ENCODE peak calls at places on chromosomes 1 and 21, in eight cellular contexts. K is AG10803; U is Calu3; V is tibial nerve; P is AG09309; D is upper lobe of right lung; A is retinal pigment epithelial cell; E is activated CD8-positive, alpha-beta T cell treated with anti-CD3 and anti-CD28 coated beads for 36 hours. B is an unnamed sample.

GRCh38 chr1:232868793-232869491 is 63.7 kb downstream of the MAP10 start:
- DNase-seq in K (peak), U (peak), V (peak), P (peak), D (no peak), A (peak), E (no peak), B (peak)

GRCh38 chr21:34933609-34934345 is 115.3 kb downstream of the RUNX1 start:
- DNase-seq in K (no peak), U (no peak), V (no peak), P (no peak), D (no peak), A (no peak), E (peak), B (no peak)

GRCh38 chr1:40844079-40844478 is 18.1 kb downstream of the CITED4 start:
- DNase-seq in K (no peak), U (no peak), V (no peak), P (no peak), D (no peak), A (no peak), E (no peak), B (no peak)

GRCh38 chr1:234434706-234435105 is 44.3 kb downstream of the TARBP1 start:
- DNase-seq in K (no peak), U (no peak), V (no peak), P (no peak), D (no peak), A (no peak), E (no peak), B (no peak)

GRCh38 chr1:110630770-110631663 is 24.9 kb upstream of the KCNA2 start:
- DNase-seq in K (peak), U (peak), V (no peak), P (no peak), D (peak), A (no peak), E (peak), B (peak)

GRCh38 chr1:225896937-225897549 is 8.1 kb upstream of the LEFTY1 start:
- DNase-seq in K (no peak), U (peak), V (no peak), P (no peak), D (no peak), A (no peak), E (peak), B (no peak)

GRCh38 chr21:46153259-46154154 is 1.9 kb downstream of the FTCD start:
- DNase-seq in K (peak), U (peak), V (peak), P (no peak), D (peak), A (no peak), E (peak), B (peak)

GRCh38 chr1:2121071-2121691 is 71.0 kb downstream of the PRKCZ start:
- DNase-seq in K (no peak), U (no peak), V (no peak), P (no peak), D (peak), A (no peak), E (no peak), B (no peak)

GRCh38 chr1:236176337-236177336 is 34.3 kb downstream of the GPR137B start:
- DNase-seq in K (no peak), U (peak), V (no peak), P (no peak), D (peak), A (no peak), E (no peak), B (no peak)

GRCh38 chr1:232574077-232574476 is 55.9 kb downstream of the SIPA1L2 start:
- DNase-seq in K (no peak), U (no peak), V (no peak), P (no peak), D (no peak), A (no peak), E (no peak), B (no peak)

GRCh38 chr1:6129313-6129712 is 50.8 kb downstream of the CHD5 start:
- DNase-seq in K (no peak), U (no peak), V (no peak), P (no peak), D (peak), A (no peak), E (no peak), B (no peak)

GRCh38 chr1:155322571-155322952 is 1.9 kb downstream of the RUSC1 start:
- DNase-seq in K (no peak), U (no peak), V (no peak), P (no peak), D (peak), A (no peak), E (peak), B (peak)

GRCh38 chr1:27517907-27518718 is 28.1 kb upstream of the WASF2 start:
- DNase-seq in K (no peak), U (no peak), V (no peak), P (no peak), D (no peak), A (no peak), E (no peak), B (no peak)

GRCh38 chr1:199226163-199226562 is 587.3 kb downstream of the PTPRC start:
- DNase-seq in K (peak), U (no peak), V (no peak), P (no peak), D (no peak), A (no peak), E (peak), B (peak)

GRCh38 chr1:235286667-235287066 is 41.3 kb downstream of the ARID4B start:
- DNase-seq in K (no peak), U (no peak), V (no peak), P (no peak), D (no peak), A (no peak), E (no peak), B (no peak)

GRCh38 chr1:1421147-1421906 is at the start of gene ANKRD65:
- DNase-seq in K (no peak), U (no peak), V (no peak), P (no peak), D (peak), A (no peak), E (no peak), B (no peak)

GRCh38 chr1:84745857-84746256 is 55.6 kb upstream of the SSX2IP start:
- DNase-seq in K (no peak), U (no peak), V (no peak), P (no peak), D (no peak), A (no peak), E (no peak), B (no peak)

GRCh38 chr21:24110846-24111245 is 1496.4 kb downstream of the MRPL39 start:
- DNase-seq in K (no peak), U (no peak), V (no peak), P (no peak), D (no peak), A (no peak), E (no peak), B (no peak)

GRCh38 chr1:156896490-156897033 is 3.0 kb downstream of the PEAR1 start:
- DNase-seq in K (peak), U (peak), V (no peak), P (peak), D (no peak), A (peak), E (no peak), B (peak)

GRCh38 chr1:30413606-30414005 is 309.8 kb downstream of the MATN1 start:
- DNase-seq in K (no peak), U (no peak), V (no peak), P (no peak), D (peak), A (no peak), E (no peak), B (no peak)

GRCh38 chr1:89566761-89567174 is 42.1 kb downstream of the LRRC8B start:
- DNase-seq in K (no peak), U (no peak), V (peak), P (no peak), D (peak), A (no peak), E (no peak), B (no peak)

GRCh38 chr1:1754051-1754815 is 24.0 kb downstream of the NADK start:
- DNase-seq in K (no peak), U (no peak), V (no peak), P (no peak), D (no peak), A (no peak), E (no peak), B (no peak)

GRCh38 chr1:182122265-182122664 is 60.8 kb upstream of the ZNF648 start:
- DNase-seq in K (no peak), U (no peak), V (no peak), P (no peak), D (no peak), A (no peak), E (no peak), B (no peak)

GRCh38 chr21:21097425-21097824 is 99.2 kb downstream of the NCAM2 start:
- DNase-seq in K (no peak), U (no peak), V (no peak), P (no peak), D (no peak), A (no peak), E (no peak), B (no peak)

GRCh38 chr1:58434181-58434580 is 112.3 kb downstream of the OMA1 start:
- DNase-seq in K (no peak), U (no peak), V (no peak), P (no peak), D (no peak), A (no peak), E (no peak), B (no peak)

DNA sequence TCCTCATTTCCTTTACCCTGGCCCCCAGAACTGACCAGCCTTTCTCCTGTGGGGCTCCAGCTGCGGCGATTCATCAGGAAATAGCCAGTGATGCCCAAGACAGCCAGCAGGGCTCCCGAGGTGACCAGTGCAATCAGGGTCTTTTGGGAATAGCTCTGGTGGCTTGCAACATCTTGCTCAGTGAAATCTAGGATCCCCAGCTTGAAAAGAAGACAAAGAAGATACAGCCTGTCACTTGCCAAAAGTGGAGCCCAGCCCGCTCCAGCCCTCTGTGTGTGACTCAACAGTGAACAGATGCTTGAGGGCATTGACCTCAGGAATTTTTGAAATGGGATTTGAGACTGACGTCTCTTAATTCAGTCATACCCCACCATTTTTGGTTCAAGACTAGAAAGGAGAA is 22.3 kb downstream of the CD34 start:
- DNase-seq in K (peak), U (no peak), V (peak), P (no peak), D (no peak), A (no peak), E (no peak), B (peak)
- TF ChIP-seq CTCF in K (peak), U (no peak), V (no peak), P (peak), D (no peak), A (no peak), E (no peak), B (peak)

GRCh38 chr21:38824124-38824822 is 18.5 kb downstream of the ETS2 start:
- DNase-seq in K (peak), U (no peak), V (no peak), P (no peak), D (no peak), A (no peak), E (no peak), B (peak)
- TF ChIP-seq CTCF in K (no peak), U (no peak), V (no peak), P (no peak), D (no peak), A (no peak), E (no peak), B (no peak)

GRCh38 chr1:160768295-160768657 is 27.7 kb upstream of the LY9 start:
- DNase-seq in K (peak), U (peak), V (no peak), P (no peak), D (peak), A (no peak), E (peak), B (no peak)
- TF ChIP-seq CTCF in K (peak), U (peak), V (peak), P (peak), D (peak), A (peak), E (peak), B (peak)

GRCh38 chr1:35702540-35702939 is 16.1 kb downstream of the C1orf216 start:
- DNase-seq in K (no peak), U (no peak), V (no peak), P (no peak), D (no peak), A (no peak), E (no peak), B (no peak)
- TF ChIP-seq CTCF in K (no peak), U (peak), V (no peak), P (no peak), D (no peak), A (peak), E (no peak), B (no peak)

GRCh38 chr1:220879509-220880366 is 495 bp downstream of the HLX start:
- DNase-seq in K (peak), U (peak), V (no peak), P (no peak), D (peak), A (no peak), E (peak), B (peak)
- TF ChIP-seq CTCF in K (no peak), U (no peak), V (no peak), P (no peak), D (no peak), A (no peak), E (no peak), B (peak)

GRCh38 chr1:224768971-224769370 is 152.9 kb downstream of the CNIH3 start:
- DNase-seq in K (no peak), U (no peak), V (no peak), P (no peak), D (no peak), A (no peak), E (no peak), B (no peak)

GRCh38 chr1:224773646-224774045 is 155.8 kb upstream of the DNAH14 start:
- DNase-seq in K (no peak), U (no peak), V (no peak), P (no peak), D (no peak), A (no peak), E (no peak), B (no peak)

GRCh38 chr1:224769987-224770693 is 154.0 kb downstream of the CNIH3 start:
- DNase-seq in K (peak), U (no peak), V (no peak), P (peak), D (no peak), A (no peak), E (no peak), B (peak)

GRCh38 chr1:224779491-224780020 is 149.9 kb upstream of the DNAH14 start:
- DNase-seq in K (no peak), U (no peak), V (no peak), P (no peak), D (no peak), A (no peak), E (no peak), B (no peak)

DNA sequence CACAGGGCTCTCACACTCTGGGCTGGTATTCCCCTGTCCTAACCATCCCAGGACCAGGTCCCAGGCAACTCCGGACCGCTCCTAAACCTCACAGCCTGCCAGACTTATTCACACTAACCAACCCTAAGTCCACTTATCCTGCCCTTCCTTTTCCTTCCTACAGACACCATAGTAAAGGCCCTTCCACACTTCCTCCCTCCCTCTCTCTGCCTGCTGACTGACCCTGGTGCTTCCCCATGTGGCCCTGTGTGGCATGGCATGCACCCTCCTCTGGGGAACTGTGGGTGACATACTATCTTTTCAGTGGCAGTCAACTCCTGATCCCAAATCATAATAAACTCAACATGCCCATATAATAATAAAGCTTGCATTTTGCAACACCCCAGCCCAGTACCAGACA is 155.1 kb upstream of the DNAH14 start:
- DNase-seq in K (no peak), U (peak), V (no peak), P (no peak), D (no peak), A (no peak), E (no peak), B (no peak)
- TF ChIP-seq CTCF in K (peak), U (no peak), V (no peak), P (no peak), D (peak), A (peak), E (no peak), B (peak)

GRCh38 chr1:113812661-113813135 is 422 bp upstream of the RSBN1 start:
- DNase-seq in K (peak), U (no peak), V (no peak), P (no peak), D (no peak), A (no peak), E (peak), B (no peak)
- TF ChIP-seq CTCF in K (no peak), U (no peak), V (no peak), P (no peak), D (no peak), A (no peak), E (no peak), B (no peak)

DNA sequence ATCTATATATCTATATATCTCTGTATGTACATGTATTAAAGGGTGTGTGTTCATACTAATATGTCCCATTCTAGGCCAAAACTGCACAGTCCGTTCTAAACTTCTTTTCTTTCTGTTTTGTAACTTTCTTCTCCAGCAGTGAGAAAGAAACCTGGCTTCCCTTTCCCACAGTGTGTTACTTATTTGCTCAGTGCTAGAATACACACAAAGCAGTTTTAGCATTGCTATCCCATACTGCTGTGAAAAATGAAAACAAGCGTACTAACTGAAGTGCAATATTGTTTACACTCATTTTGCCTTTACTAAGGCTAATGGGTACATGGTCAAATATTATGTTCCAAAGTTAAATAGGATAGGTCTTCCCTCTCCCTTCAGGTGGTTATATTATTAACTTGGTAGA is 163.9 kb downstream of the LEPR start:
- DNase-seq in K (no peak), U (no peak), V (no peak), P (no peak), D (no peak), A (no peak), E (no peak), B (no peak)
- TF ChIP-seq CTCF in K (no peak), U (no peak), V (no peak), P (no peak), D (no peak), A (no peak), E (no peak), B (no peak)

GRCh38 chr1:56780832-56781231 is 38.4 kb downstream of the FYB2 start:
- DNase-seq in K (no peak), U (no peak), V (no peak), P (no peak), D (no peak), A (no peak), E (no peak), B (no peak)
- TF ChIP-seq CTCF in K (no peak), U (no peak), V (no peak), P (no peak), D (no peak), A (peak), E (no peak), B (no peak)